ENCODE peak calls at places on chromosomes 4 and X, in four cellular contexts. G is islet precursor cell; R is right atrium auricular region; P is activated CD8-positive, alpha-beta memory T cell treated with anti-CD3 and anti-CD28 coated beads, Interleukin-2, amount 50 U/mL, for 4 hours. V is an unnamed sample.

GRCh38 chrX:50691820-50692219 is 122.2 kb downstream of the SHROOM4 start:
- DNase-seq in G (no peak), R (no peak), P (no peak), V (no peak)

GRCh38 chr4:102503831-102504786 is 3.0 kb downstream of the NFKB1 start:
- DNase-seq in G (no peak), R (no peak), P (no peak), V (no peak)

GRCh38 chr4:18961879-18962278 is 940.3 kb upstream of the LCORL start:
- DNase-seq in G (no peak), R (no peak), P (no peak), V (no peak)

GRCh38 chr4:84855774-84856173 is 110.7 kb downstream of the WDFY3 start:
- DNase-seq in G (no peak), R (no peak), P (no peak), V (no peak)

GRCh38 chr4:37757705-37758104 is 68.8 kb upstream of the PGM2 start:
- DNase-seq in G (no peak), R (no peak), P (no peak), V (no peak)

GRCh38 chr4:45102716-45103115 is 376.4 kb upstream of the GNPDA2 start:
- DNase-seq in G (no peak), R (no peak), P (no peak), V (no peak)

GRCh38 chr4:188603646-188604045 is 464.4 kb downstream of the TRIML1 start:
- DNase-seq in G (no peak), R (no peak), P (no peak), V (no peak)

GRCh38 chr4:94626942-94627341 is 130.8 kb upstream of the BMPR1B start:
- DNase-seq in G (no peak), R (no peak), P (no peak), V (no peak)

GRCh38 chr4:82951196-82951595 is 50.7 kb downstream of the THAP9 start:
- DNase-seq in G (no peak), R (no peak), P (no peak), V (no peak)

GRCh38 chr4:128862608-128863313 is 53.3 kb downstream of the JADE1 start:
- DNase-seq in G (no peak), R (no peak), P (peak; percentile 39), V (peak; percentile 81)

GRCh38 chr4:118772149-118773081 is 63.5 kb downstream of the SEC24D start:
- DNase-seq in G (no peak), R (no peak), P (no peak), V (no peak)

GRCh38 chr4:5927116-5927515 is 34.2 kb upstream of the CRMP1 start:
- DNase-seq in G (peak; percentile 67), R (no peak), P (no peak), V (no peak)

GRCh38 chr4:82851902-82852750 is 38.8 kb downstream of the SEC31A start:
- DNase-seq in G (no peak), R (no peak), P (no peak), V (no peak)

GRCh38 chrX:15737957-15738685 is at the start of gene CA5B:
- DNase-seq in G (peak; percentile 100), R (peak; percentile 91), P (peak; percentile 100), V (peak; percentile 98)

GRCh38 chr4:121212801-121213200 is 48.7 kb upstream of the TNIP3 start:
- DNase-seq in G (no peak), R (no peak), P (no peak), V (no peak)

GRCh38 chr4:77156912-77157858 is at the start of gene CCNG2:
- DNase-seq in G (peak; percentile 95), R (peak; percentile 83), P (peak; percentile 86), V (peak; percentile 93)

GRCh38 chr4:140644470-140645185 is 75.9 kb upstream of the UCP1 start:
- DNase-seq in G (no peak), R (no peak), P (no peak), V (no peak)

GRCh38 chr4:88062311-88062710 is 54.9 kb downstream of the PKD2 start:
- DNase-seq in G (no peak), R (no peak), P (no peak), V (no peak)

GRCh38 chrX:132426695-132427281 is 62.0 kb downstream of the MBNL3 start:
- DNase-seq in G (no peak), R (no peak), P (no peak), V (no peak)

GRCh38 chrX:152640039-152640818 is 2.5 kb downstream of the GABRQ start:
- DNase-seq in G (no peak), R (no peak), P (no peak), V (no peak)

GRCh38 chrX:4182010-4182806 is 468.8 kb upstream of the PRKX start:
- DNase-seq in G (peak; percentile 94), R (no peak), P (no peak), V (no peak)

GRCh38 chr4:73620115-73620792 is at the start of gene RASSF6:
- DNase-seq in G (peak; percentile 89), R (no peak), P (no peak), V (peak; percentile 66)

GRCh38 chrX:47840106-47840505 is 3.4 kb downstream of the ZNF81 start:
- DNase-seq in G (no peak), R (no peak), P (no peak), V (no peak)

GRCh38 chrX:39298821-39299220 is 497.6 kb downstream of the MID1IP1 start:
- DNase-seq in G (no peak), R (no peak), P (no peak), V (no peak)

GRCh38 chr4:3136454-3136853 is 62.0 kb downstream of the HTT start:
- DNase-seq in G (no peak), R (no peak), P (no peak), V (no peak)

GRCh38 chr4:76943129-76943620 is 6.4 kb upstream of the SEPTIN11 start:
- DNase-seq in G (no peak), R (no peak), P (no peak), V (no peak)

GRCh38 chr4:74055096-74055495 is 16.6 kb upstream of the CXCL3 start:
- DNase-seq in G (no peak), R (no peak), P (no peak), V (no peak)

GRCh38 chr4:26075588-26075987 is 161.6 kb downstream of the SMIM20 start:
- DNase-seq in G (no peak), R (no peak), P (no peak), V (no peak)

GRCh38 chr4:14176613-14177012 is 549.1 kb upstream of the BOD1L1 start:
- DNase-seq in G (no peak), R (no peak), P (no peak), V (no peak)